ENCODE peak calls at places on chromosomes 6 and 20, in five cellular contexts. Q is GM23248, G is uterus, T is astrocyte, C is mucosa of descending colon. W is an unnamed sample. For H3K4me1, the result is how much of the 10 kb centered on the place peaks cover.

GRCh38 chr6:168060521-168060931 is 18.5 kb downstream of the FRMD1 start:
- DNase-seq in Q (peak), G (peak), T (peak), C (peak), W (peak)

GRCh38 chr6:20565291-20565690 is 31.0 kb downstream of the CDKAL1 start:
- DNase-seq in G (no peak), Q (no peak), T (no peak), C (no peak), W (no peak)

GRCh38 chr6:81696505-81696904 is 56.0 kb downstream of the TENT5A start:
- DNase-seq in T (peak), C (no peak), G (no peak), Q (no peak), W (no peak)

GRCh38 chr6:156885562-156885961 is 108.4 kb downstream of the ARID1B start:
- DNase-seq in Q (no peak), T (no peak), G (no peak), C (no peak), W (no peak)

GRCh38 chr6:98254624-98255023 is 579.8 kb upstream of the POU3F2 start:
- DNase-seq in C (no peak), T (no peak), Q (no peak), G (no peak), W (no peak)

GRCh38 chr20:10876558-10876957 is 202.8 kb upstream of the JAG1 start:
- DNase-seq in T (no peak), Q (peak), C (no peak), G (no peak), W (no peak)

GRCh38 chr6:40397287-40398033 is 189.7 kb downstream of the LRFN2 start:
- DNase-seq in G (no peak), Q (no peak), T (no peak), C (no peak), W (no peak)

GRCh38 chr6:89475106-89475505 is 42.2 kb downstream of the ANKRD6 start:
- DNase-seq in T (no peak), G (no peak), Q (peak), C (no peak), W (no peak)

GRCh38 chr6:26454641-26455040 is 3.1 kb upstream of the BTN2A1 start:
- DNase-seq in G (no peak), Q (peak), C (no peak), T (peak), W (no peak)

DNA sequence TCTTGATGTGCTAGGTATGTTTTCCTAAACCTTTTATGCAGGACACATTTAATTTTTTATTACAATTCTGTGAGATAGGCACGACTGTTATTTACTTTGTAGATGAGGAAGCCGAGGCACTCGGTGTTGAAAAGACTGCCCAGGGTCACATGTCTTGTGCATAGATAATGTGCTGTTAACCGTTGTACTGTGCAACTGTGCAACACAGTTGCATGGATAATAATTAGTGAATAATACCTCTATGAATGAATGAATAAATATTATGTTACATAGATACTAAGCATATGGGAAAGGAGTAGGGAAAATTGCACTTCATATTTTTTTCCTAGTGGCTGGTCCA is 60.3 kb upstream of the DEK start:
- DNase-seq in C (no peak), G (no peak), T (no peak), Q (no peak), W (no peak)
- H3K4me1 ChIP-seq in C (under half), G (under half), T (under half), Q (under half), W (under half)

GRCh38 chr20:31485450-31486339 is 10.6 kb downstream of the REM1 start:
- DNase-seq in G (peak), T (peak), C (peak), Q (peak), W (no peak)
- H3K4me3 ChIP-seq in G (peak), T (peak), C (no peak), Q (no peak), W (peak)

GRCh38 chr20:20518263-20518662 is 150.4 kb downstream of the INSM1 start:
- DNase-seq in C (no peak), Q (no peak), T (no peak), G (no peak), W (no peak)
- H3K4me1 ChIP-seq in C (under half), Q (under half), T (under half), G (under half), W (under half)

GRCh38 chr6:44012078-44012493 is 115.2 kb downstream of the MRPL14 start:
- DNase-seq in T (peak), C (no peak), Q (peak), G (peak), W (no peak)

GRCh38 chr6:44020148-44020547 is 107.1 kb downstream of the MRPL14 start:
- DNase-seq in C (peak), G (peak), Q (no peak), T (no peak), W (no peak)

GRCh38 chr6:44020664-44021425 is 106.4 kb downstream of the MRPL14 start:
- DNase-seq in G (peak), Q (no peak), T (no peak), C (no peak), W (no peak)

GRCh38 chr6:44011350-44011925 is 115.8 kb downstream of the MRPL14 start:
- DNase-seq in G (no peak), Q (peak), T (peak), C (no peak), W (no peak)

DNA sequence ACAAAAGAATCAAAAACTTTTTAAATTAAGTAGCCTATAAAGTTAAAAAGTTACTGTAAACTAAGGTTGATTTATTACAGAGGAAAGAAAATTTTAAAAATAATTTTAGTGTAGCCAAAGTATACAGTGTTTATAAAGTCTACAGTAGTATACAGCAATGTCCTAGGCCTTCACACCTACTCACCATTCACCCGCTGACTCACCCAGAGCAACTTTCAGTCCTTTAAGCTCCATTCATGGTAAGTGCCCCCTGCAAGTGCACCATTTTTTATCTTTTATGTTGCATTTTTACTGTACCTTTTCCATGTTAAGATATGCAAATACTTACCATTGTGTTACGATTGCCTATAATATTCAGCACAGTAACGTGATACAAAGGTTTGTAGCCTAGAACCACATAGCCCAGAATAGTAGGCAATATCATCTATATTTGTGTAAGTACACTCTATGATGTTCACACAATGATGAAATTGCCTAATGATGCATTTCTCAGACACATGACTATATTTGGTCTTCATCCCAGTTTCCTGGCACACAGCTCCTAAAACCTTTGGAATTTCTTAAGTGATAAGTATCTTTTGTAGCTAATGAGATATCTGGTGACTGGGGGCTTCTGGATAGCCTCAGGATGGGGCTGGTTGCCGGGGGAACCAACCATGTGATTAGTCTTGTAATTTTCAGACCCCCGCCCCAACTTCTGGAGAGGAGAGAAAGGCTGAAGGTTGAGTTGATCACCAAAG is 111.0 kb downstream of the MRPL14 start:
- DNase-seq in T (peak), G (peak), C (no peak), Q (peak), W (no peak)
- H3K4me3 ChIP-seq in T (no peak), G (no peak), C (no peak), Q (no peak), W (no peak)

W was measured in BE2C.